ENCODE peak calls at places on chromosomes 11 and 22, in eight cellular contexts. One of them, this sample, is unnamed.

GRCh38 chr11:108624196-108624925 is 30.8 kb upstream of the EXPH5 start:
- DNase-seq in colonic mucosa: peak; percentile 68
- DNase-seq in AG04450: no peak
- DNase-seq in B cell: no peak
- DNase-seq in natural killer cell: no peak
- DNase-seq in HFFc6: no peak
- DNase-seq in stomach: no peak
- DNase-seq in CD8-positive, alpha-beta T cell: no peak
- DNase-seq in this sample: no peak

GRCh38 chr11:16843307-16843706 is 104.9 kb downstream of the C11orf58 start:
- DNase-seq in stomach: peak; percentile 43
- DNase-seq in colonic mucosa: peak; percentile 28
- DNase-seq in natural killer cell: no peak
- DNase-seq in AG04450: no peak
- DNase-seq in HFFc6: no peak
- DNase-seq in CD8-positive, alpha-beta T cell: no peak
- DNase-seq in B cell: no peak
- DNase-seq in this sample: no peak

GRCh38 chr22:20170170-20170569 is 19.3 kb upstream of the CCDC188 start:
- DNase-seq in CD8-positive, alpha-beta T cell: no peak
- DNase-seq in stomach: no peak
- DNase-seq in B cell: no peak
- DNase-seq in HFFc6: no peak
- DNase-seq in colonic mucosa: no peak
- DNase-seq in natural killer cell: no peak
- DNase-seq in AG04450: no peak
- DNase-seq in this sample: no peak

GRCh38 chr22:47695176-47695575 is 932.7 kb downstream of the TBC1D22A start:
- DNase-seq in HFFc6: no peak
- DNase-seq in natural killer cell: no peak
- DNase-seq in AG04450: no peak
- DNase-seq in stomach: no peak
- DNase-seq in CD8-positive, alpha-beta T cell: no peak
- DNase-seq in colonic mucosa: no peak
- DNase-seq in B cell: peak; percentile 4
- DNase-seq in this sample: no peak

GRCh38 chr11:134046681-134047449 is 22.0 kb upstream of the JAM3 start:
- DNase-seq in B cell: no peak
- DNase-seq in HFFc6: no peak
- DNase-seq in colonic mucosa: no peak
- DNase-seq in AG04450: no peak
- DNase-seq in CD8-positive, alpha-beta T cell: no peak
- DNase-seq in natural killer cell: no peak
- DNase-seq in stomach: no peak
- DNase-seq in this sample: no peak

GRCh38 chr11:37092487-37092886 is 494.5 kb upstream of the RAG2 start:
- DNase-seq in B cell: no peak
- DNase-seq in stomach: no peak
- DNase-seq in colonic mucosa: no peak
- DNase-seq in HFFc6: no peak
- DNase-seq in natural killer cell: no peak
- DNase-seq in AG04450: no peak
- DNase-seq in CD8-positive, alpha-beta T cell: no peak
- DNase-seq in this sample: no peak

GRCh38 chr11:67665537-67666302 is 8.7 kb downstream of the ALDH3B2 start:
- DNase-seq in stomach: peak; percentile 78
- DNase-seq in natural killer cell: no peak
- DNase-seq in HFFc6: no peak
- DNase-seq in CD8-positive, alpha-beta T cell: no peak
- DNase-seq in colonic mucosa: peak; percentile 56
- DNase-seq in B cell: no peak
- DNase-seq in AG04450: no peak
- DNase-seq in this sample: peak; percentile 55

GRCh38 chr22:31586137-31586920 is 75.7 kb downstream of the PISD start:
- DNase-seq in stomach: no peak
- DNase-seq in B cell: no peak
- DNase-seq in HFFc6: peak; percentile 85
- DNase-seq in CD8-positive, alpha-beta T cell: no peak
- DNase-seq in colonic mucosa: no peak
- DNase-seq in AG04450: no peak
- DNase-seq in natural killer cell: no peak
- DNase-seq in this sample: no peak

GRCh38 chr11:108825381-108825780 is 160.5 kb downstream of the DDX10 start:
- DNase-seq in stomach: no peak
- DNase-seq in CD8-positive, alpha-beta T cell: no peak
- DNase-seq in HFFc6: no peak
- DNase-seq in colonic mucosa: no peak
- DNase-seq in B cell: no peak
- DNase-seq in AG04450: no peak
- DNase-seq in natural killer cell: no peak
- DNase-seq in this sample: no peak

GRCh38 chr22:29975494-29975893 is 92.5 kb downstream of the MTMR3 start:
- DNase-seq in CD8-positive, alpha-beta T cell: no peak
- DNase-seq in stomach: no peak
- DNase-seq in AG04450: no peak
- DNase-seq in natural killer cell: no peak
- DNase-seq in HFFc6: no peak
- DNase-seq in B cell: no peak
- DNase-seq in colonic mucosa: no peak
- DNase-seq in this sample: no peak
- TF ChIP-seq CTCF in CD8-positive, alpha-beta T cell: no peak
- TF ChIP-seq CTCF in stomach: no peak
- TF ChIP-seq CTCF in AG04450: no peak
- TF ChIP-seq CTCF in natural killer cell: no peak
- TF ChIP-seq CTCF in HFFc6: no peak
- TF ChIP-seq CTCF in B cell: no peak
- TF ChIP-seq CTCF in colonic mucosa: no peak
- TF ChIP-seq CTCF in this sample: no peak

DNA sequence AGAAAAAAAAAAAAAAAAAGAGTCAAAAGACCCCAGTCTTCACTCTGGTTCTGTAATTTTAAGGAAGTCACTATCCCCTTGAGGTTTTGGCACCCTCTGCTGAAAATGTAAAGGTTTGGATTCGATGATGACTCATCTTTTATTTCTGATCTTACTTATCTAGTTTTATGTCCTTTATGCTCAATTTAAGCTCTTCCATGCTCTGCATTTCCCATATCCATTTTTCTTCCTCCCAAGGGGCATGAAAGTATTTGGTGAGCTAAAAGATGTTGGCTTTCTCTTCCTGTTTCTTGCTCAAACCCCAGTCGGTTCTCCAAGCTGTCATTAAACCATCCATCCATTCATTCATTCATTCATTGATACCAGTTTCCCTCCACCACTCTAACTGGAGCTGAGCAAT is 61.0 kb upstream of the CDON start:
- DNase-seq in colonic mucosa: no peak
- DNase-seq in natural killer cell: no peak
- DNase-seq in stomach: no peak
- DNase-seq in CD8-positive, alpha-beta T cell: no peak
- DNase-seq in HFFc6: no peak
- DNase-seq in B cell: no peak
- DNase-seq in AG04450: no peak
- DNase-seq in this sample: no peak
- TF ChIP-seq CTCF in colonic mucosa: no peak
- TF ChIP-seq CTCF in natural killer cell: no peak
- TF ChIP-seq CTCF in stomach: no peak
- TF ChIP-seq CTCF in CD8-positive, alpha-beta T cell: no peak
- TF ChIP-seq CTCF in HFFc6: no peak
- TF ChIP-seq CTCF in B cell: no peak
- TF ChIP-seq CTCF in AG04450: no peak
- TF ChIP-seq CTCF in this sample: no peak

DNA sequence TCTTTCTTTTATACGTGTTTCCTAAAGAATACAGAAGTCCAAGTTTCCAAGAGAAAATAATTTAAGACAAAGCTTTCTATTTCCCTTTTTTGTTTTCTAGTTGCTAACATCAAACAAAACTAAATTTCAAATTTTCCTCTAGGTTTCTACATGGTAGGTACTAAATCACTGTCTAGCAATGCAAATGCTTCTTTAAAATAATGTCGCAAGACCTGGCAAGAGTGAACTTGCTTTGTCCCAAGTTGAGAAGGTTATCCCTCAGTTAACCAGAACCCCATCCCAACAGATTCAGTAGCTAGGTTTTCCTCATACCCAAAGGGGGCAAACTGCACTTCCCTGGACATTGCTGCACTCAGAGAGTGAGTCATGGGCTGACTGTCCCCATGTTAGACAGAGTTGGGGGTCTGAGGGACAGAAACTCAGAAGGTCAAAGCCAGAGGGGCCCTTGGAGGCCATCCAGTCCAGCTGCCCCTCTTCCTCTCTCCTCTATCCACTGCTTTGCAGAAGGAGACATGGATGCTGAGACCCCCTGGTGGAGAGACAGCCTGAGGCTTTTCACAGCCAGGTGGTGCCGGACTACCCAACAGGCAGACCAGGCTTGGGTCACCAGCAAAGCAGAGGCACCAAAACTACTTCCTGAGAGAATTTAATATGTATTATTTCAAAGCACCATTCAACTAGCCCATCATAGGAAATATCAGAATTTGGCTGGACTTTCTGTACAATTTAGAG is 23.1 kb downstream of the OR2AT4 start:
- DNase-seq in colonic mucosa: no peak
- DNase-seq in HFFc6: no peak
- DNase-seq in B cell: no peak
- DNase-seq in AG04450: no peak
- DNase-seq in natural killer cell: no peak
- DNase-seq in CD8-positive, alpha-beta T cell: no peak
- DNase-seq in stomach: no peak
- DNase-seq in this sample: no peak
- TF ChIP-seq CTCF in colonic mucosa: no peak
- TF ChIP-seq CTCF in HFFc6: peak; percentile 9
- TF ChIP-seq CTCF in B cell: no peak
- TF ChIP-seq CTCF in AG04450: peak; percentile 25
- TF ChIP-seq CTCF in natural killer cell: no peak
- TF ChIP-seq CTCF in CD8-positive, alpha-beta T cell: no peak
- TF ChIP-seq CTCF in stomach: no peak
- TF ChIP-seq CTCF in this sample: no peak

GRCh38 chr22:24518228-24518627 is 23.1 kb downstream of the UPB1 start:
- DNase-seq in colonic mucosa: no peak
- DNase-seq in B cell: no peak
- DNase-seq in natural killer cell: no peak
- DNase-seq in stomach: no peak
- DNase-seq in HFFc6: no peak
- DNase-seq in AG04450: no peak
- DNase-seq in CD8-positive, alpha-beta T cell: no peak
- DNase-seq in this sample: no peak

GRCh38 chr22:24517446-24517845 is 22.3 kb downstream of the UPB1 start:
- DNase-seq in AG04450: no peak
- DNase-seq in colonic mucosa: no peak
- DNase-seq in HFFc6: no peak
- DNase-seq in stomach: no peak
- DNase-seq in CD8-positive, alpha-beta T cell: no peak
- DNase-seq in B cell: no peak
- DNase-seq in natural killer cell: no peak
- DNase-seq in this sample: no peak

GRCh38 chr22:24515025-24515338 is 19.9 kb downstream of the UPB1 start:
- DNase-seq in B cell: no peak
- DNase-seq in colonic mucosa: no peak
- DNase-seq in natural killer cell: no peak
- DNase-seq in CD8-positive, alpha-beta T cell: no peak
- DNase-seq in stomach: no peak
- DNase-seq in HFFc6: no peak
- DNase-seq in AG04450: no peak
- DNase-seq in this sample: no peak

GRCh38 chr22:24514241-24515024 is 19.3 kb downstream of the UPB1 start:
- DNase-seq in CD8-positive, alpha-beta T cell: no peak
- DNase-seq in stomach: peak; percentile 40
- DNase-seq in natural killer cell: no peak
- DNase-seq in AG04450: no peak
- DNase-seq in colonic mucosa: peak; percentile 59
- DNase-seq in HFFc6: no peak
- DNase-seq in B cell: no peak
- DNase-seq in this sample: peak; percentile 62

GRCh38 chr22:24516301-24516737 is 21.2 kb downstream of the UPB1 start:
- DNase-seq in AG04450: peak; percentile 82
- DNase-seq in HFFc6: peak; percentile 87
- DNase-seq in B cell: no peak
- DNase-seq in natural killer cell: no peak
- DNase-seq in CD8-positive, alpha-beta T cell: no peak
- DNase-seq in colonic mucosa: no peak
- DNase-seq in stomach: no peak
- DNase-seq in this sample: no peak
- TF ChIP-seq CTCF in AG04450: peak; percentile 31
- TF ChIP-seq CTCF in HFFc6: no peak
- TF ChIP-seq CTCF in B cell: no peak
- TF ChIP-seq CTCF in natural killer cell: no peak
- TF ChIP-seq CTCF in CD8-positive, alpha-beta T cell: no peak
- TF ChIP-seq CTCF in colonic mucosa: no peak
- TF ChIP-seq CTCF in stomach: no peak
- TF ChIP-seq CTCF in this sample: no peak

DNA sequence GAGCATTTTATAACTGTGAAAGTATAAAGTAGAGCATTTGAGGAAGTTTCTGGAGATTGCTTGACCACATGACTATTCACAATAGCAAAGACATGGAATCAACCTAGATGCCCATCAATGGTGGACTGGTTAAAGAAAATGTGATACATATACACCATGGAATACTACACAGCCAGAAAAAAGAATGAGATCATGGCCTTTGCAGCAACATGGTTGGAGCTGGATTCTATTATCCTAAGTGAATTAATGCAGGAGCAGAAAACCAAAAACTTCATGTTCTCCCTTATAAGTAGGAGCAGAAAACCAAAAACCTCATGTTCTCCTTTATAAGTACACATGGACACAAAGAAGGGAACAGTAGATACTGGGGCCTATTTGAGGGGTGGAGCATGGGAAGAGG is 30.3 kb downstream of the UVRAG start:
- DNase-seq in B cell: no peak
- DNase-seq in natural killer cell: no peak
- DNase-seq in CD8-positive, alpha-beta T cell: no peak
- DNase-seq in colonic mucosa: no peak
- DNase-seq in HFFc6: no peak
- DNase-seq in AG04450: no peak
- DNase-seq in stomach: no peak
- DNase-seq in this sample: no peak
- TF ChIP-seq CTCF in B cell: no peak
- TF ChIP-seq CTCF in natural killer cell: no peak
- TF ChIP-seq CTCF in CD8-positive, alpha-beta T cell: no peak
- TF ChIP-seq CTCF in colonic mucosa: no peak
- TF ChIP-seq CTCF in HFFc6: no peak
- TF ChIP-seq CTCF in AG04450: no peak
- TF ChIP-seq CTCF in stomach: no peak
- TF ChIP-seq CTCF in this sample: no peak

DNA sequence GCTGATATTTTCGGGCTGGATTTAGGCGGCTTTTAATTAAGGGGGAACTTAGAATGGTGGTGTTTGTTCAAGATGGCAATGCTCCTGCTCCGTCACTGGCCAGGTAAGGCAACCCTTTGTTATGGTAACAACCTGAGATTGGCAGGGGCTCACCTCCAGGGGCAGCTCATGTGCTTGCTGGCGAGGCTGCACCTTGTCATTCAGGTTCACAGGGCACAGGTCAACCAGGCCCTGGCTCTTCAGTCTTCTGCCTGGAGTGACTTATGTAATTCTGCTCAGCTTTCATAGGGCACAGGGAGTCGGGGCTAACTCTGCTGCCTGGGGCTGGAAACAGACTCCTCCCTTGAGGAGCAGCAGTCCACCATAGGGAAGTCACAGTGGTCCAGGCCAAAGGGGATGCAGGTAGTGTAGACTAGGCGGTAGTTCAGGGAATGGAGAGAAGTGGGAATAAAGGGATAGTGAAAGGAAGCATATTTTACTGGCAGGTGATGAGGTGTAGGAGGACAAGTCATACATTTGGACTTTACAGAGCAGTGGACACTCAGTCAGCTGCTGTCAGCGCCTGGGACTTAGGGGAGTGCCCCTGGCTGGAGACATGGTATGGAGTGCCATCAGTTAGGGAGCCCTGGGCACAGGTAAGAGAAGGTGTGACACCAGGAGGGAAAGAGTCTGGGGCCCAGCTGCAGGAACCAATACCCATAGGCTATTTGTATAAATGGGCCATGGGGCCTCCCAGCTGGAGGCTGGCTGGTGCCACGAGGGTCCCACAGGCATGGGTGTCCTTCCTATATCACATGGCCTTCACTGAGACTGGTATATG is 1.3 kb upstream of the MIF start:
- DNase-seq in HFFc6: no peak
- DNase-seq in colonic mucosa: no peak
- DNase-seq in CD8-positive, alpha-beta T cell: no peak
- DNase-seq in natural killer cell: no peak
- DNase-seq in stomach: no peak
- DNase-seq in B cell: no peak
- DNase-seq in AG04450: no peak
- DNase-seq in this sample: no peak
- TF ChIP-seq CTCF in HFFc6: no peak
- TF ChIP-seq CTCF in colonic mucosa: no peak
- TF ChIP-seq CTCF in CD8-positive, alpha-beta T cell: no peak
- TF ChIP-seq CTCF in natural killer cell: no peak
- TF ChIP-seq CTCF in stomach: no peak
- TF ChIP-seq CTCF in B cell: no peak
- TF ChIP-seq CTCF in AG04450: no peak
- TF ChIP-seq CTCF in this sample: no peak